ENCODE peak calls at places on chromosome 18, in four cellular contexts. One of them, this sample, is unnamed.

GRCh38 chr18:63131106-63131943 is 188.2 kb downstream of the BCL2 start:
- DNase-seq in IMR-90: peak; percentile 59
- DNase-seq in mesendoderm: peak; percentile 59
- DNase-seq in H1: no peak
- DNase-seq in this sample: peak; percentile 43

GRCh38 chr18:23270999-23271680 is 135.9 kb downstream of the CABLES1 start:
- DNase-seq in IMR-90: peak; percentile 18
- DNase-seq in mesendoderm: no peak
- DNase-seq in H1: no peak
- DNase-seq in this sample: no peak

GRCh38 chr18:57983965-57984364 is 60.1 kb upstream of the NEDD4L start:
- DNase-seq in IMR-90: no peak
- DNase-seq in mesendoderm: no peak
- DNase-seq in H1: no peak
- DNase-seq in this sample: no peak

GRCh38 chr18:78144669-78145068 is 834.9 kb upstream of the SALL3 start:
- DNase-seq in IMR-90: no peak
- DNase-seq in mesendoderm: no peak
- DNase-seq in H1: no peak
- DNase-seq in this sample: no peak

GRCh38 chr18:73478191-73478590 is 610.4 kb upstream of the NETO1 start:
- DNase-seq in IMR-90: no peak
- DNase-seq in mesendoderm: no peak
- DNase-seq in H1: no peak
- DNase-seq in this sample: no peak

GRCh38 chr18:9419956-9420631 is 55.2 kb upstream of the RALBP1 start:
- DNase-seq in IMR-90: peak; percentile 33
- DNase-seq in mesendoderm: no peak
- DNase-seq in H1: no peak
- DNase-seq in this sample: no peak

GRCh38 chr18:23334569-23334968 is 118.5 kb upstream of the RIOK3 start:
- DNase-seq in IMR-90: no peak
- DNase-seq in mesendoderm: no peak
- DNase-seq in H1: no peak
- DNase-seq in this sample: no peak

GRCh38 chr18:21267370-21267769 is 25.3 kb downstream of the GREB1L start:
- DNase-seq in IMR-90: no peak
- DNase-seq in mesendoderm: peak; percentile 69
- DNase-seq in H1: no peak
- DNase-seq in this sample: no peak

GRCh38 chr18:9701604-9702324 is 6.3 kb upstream of the RAB31 start:
- DNase-seq in IMR-90: no peak
- DNase-seq in mesendoderm: no peak
- DNase-seq in H1: no peak
- DNase-seq in this sample: no peak

GRCh38 chr18:73365018-73365417 is 497.2 kb upstream of the NETO1 start:
- DNase-seq in IMR-90: peak; percentile 95
- DNase-seq in mesendoderm: no peak
- DNase-seq in H1: no peak
- DNase-seq in this sample: no peak

GRCh38 chr18:41761329-41762028 is 193.6 kb upstream of the PIK3C3 start:
- DNase-seq in IMR-90: peak; percentile 84
- DNase-seq in mesendoderm: no peak
- DNase-seq in H1: no peak
- DNase-seq in this sample: no peak

GRCh38 chr18:3525870-3526420 is 76.0 kb downstream of the TGIF1 start:
- DNase-seq in IMR-90: no peak
- DNase-seq in mesendoderm: peak; percentile 48
- DNase-seq in H1: no peak
- DNase-seq in this sample: no peak

GRCh38 chr18:58977801-58978200 is 113.1 kb downstream of the ZNF532 start:
- DNase-seq in IMR-90: no peak
- DNase-seq in mesendoderm: no peak
- DNase-seq in H1: no peak
- DNase-seq in this sample: no peak

GRCh38 chr18:9517869-9518268 is 42.6 kb downstream of the RALBP1 start:
- DNase-seq in IMR-90: no peak
- DNase-seq in mesendoderm: no peak
- DNase-seq in H1: no peak
- DNase-seq in this sample: no peak

GRCh38 chr18:12048827-12049175 is 44.8 kb upstream of the ANKRD62 start:
- DNase-seq in IMR-90: peak; percentile 80
- DNase-seq in mesendoderm: no peak
- DNase-seq in H1: no peak
- DNase-seq in this sample: no peak

GRCh38 chr18:57657566-57657965 is 35.9 kb upstream of the NARS1 start:
- DNase-seq in IMR-90: no peak
- DNase-seq in mesendoderm: no peak
- DNase-seq in H1: no peak
- DNase-seq in this sample: no peak

GRCh38 chr18:13051159-13051558 is 60.0 kb downstream of the CEP192 start:
- DNase-seq in IMR-90: peak; percentile 28
- DNase-seq in mesendoderm: no peak
- DNase-seq in H1: no peak
- DNase-seq in this sample: no peak

GRCh38 chr18:3211236-3211992 is 8.4 kb downstream of the MYOM1 start:
- DNase-seq in IMR-90: peak; percentile 6
- DNase-seq in mesendoderm: no peak
- DNase-seq in H1: no peak
- DNase-seq in this sample: no peak

GRCh38 chr18:31247574-31248199 is 70.3 kb upstream of the DSG1 start:
- DNase-seq in IMR-90: peak; percentile 9
- DNase-seq in mesendoderm: no peak
- DNase-seq in H1: no peak
- DNase-seq in this sample: no peak

GRCh38 chr18:61822879-61823278 is 69.9 kb downstream of the RNF152 start:
- DNase-seq in IMR-90: no peak
- DNase-seq in mesendoderm: no peak
- DNase-seq in H1: no peak
- DNase-seq in this sample: no peak

GRCh38 chr18:59885579-59886163 is 14.1 kb upstream of the PMAIP1 start:
- DNase-seq in IMR-90: peak; percentile 92
- DNase-seq in mesendoderm: no peak
- DNase-seq in H1: no peak
- DNase-seq in this sample: no peak

GRCh38 chr18:10436160-10436559 is 18.3 kb upstream of the APCDD1 start:
- DNase-seq in IMR-90: no peak
- DNase-seq in mesendoderm: no peak
- DNase-seq in H1: no peak
- DNase-seq in this sample: no peak

GRCh38 chr18:65975536-65975935 is 224.7 kb downstream of the CDH7 start:
- DNase-seq in IMR-90: no peak
- DNase-seq in mesendoderm: no peak
- DNase-seq in H1: no peak
- DNase-seq in this sample: no peak

GRCh38 chr18:77366725-77367641 is 117.3 kb downstream of the GALR1 start:
- DNase-seq in IMR-90: no peak
- DNase-seq in mesendoderm: no peak
- DNase-seq in H1: no peak
- DNase-seq in this sample: no peak

GRCh38 chr18:44198296-44199284 is 482.1 kb upstream of the SETBP1 start:
- DNase-seq in IMR-90: no peak
- DNase-seq in mesendoderm: no peak
- DNase-seq in H1: no peak
- DNase-seq in this sample: no peak

DNA sequence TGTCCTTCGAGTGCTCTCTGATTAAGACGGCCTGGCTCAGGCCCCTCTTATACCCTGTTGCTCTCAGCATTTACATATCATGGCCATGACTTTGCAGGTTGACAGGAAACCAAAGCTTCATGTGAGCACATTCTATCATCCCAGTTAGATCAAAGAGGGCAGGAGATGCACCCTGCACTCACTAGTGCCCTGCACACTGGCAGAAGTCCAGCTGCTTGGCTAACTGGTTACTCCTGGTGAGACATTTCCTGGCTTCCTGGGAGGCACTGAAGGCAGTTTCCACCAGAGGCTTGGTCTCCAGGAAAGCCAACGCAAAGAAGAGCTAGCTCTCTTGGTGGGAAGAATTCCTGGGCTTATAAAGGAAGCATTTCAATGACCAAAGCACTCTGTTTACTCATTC is 66.3 kb downstream of the LIPG start:
- DNase-seq in IMR-90: no peak
- DNase-seq in mesendoderm: no peak
- DNase-seq in H1: no peak
- DNase-seq in this sample: no peak
- H2BK15ac ChIP-seq in IMR-90: no peak overlapping the region
- H2BK15ac ChIP-seq in mesendoderm: no peak overlapping the region
- H2BK15ac ChIP-seq in H1: no peak overlapping the region
- H2BK15ac ChIP-seq in this sample: no peak overlapping the region

DNA sequence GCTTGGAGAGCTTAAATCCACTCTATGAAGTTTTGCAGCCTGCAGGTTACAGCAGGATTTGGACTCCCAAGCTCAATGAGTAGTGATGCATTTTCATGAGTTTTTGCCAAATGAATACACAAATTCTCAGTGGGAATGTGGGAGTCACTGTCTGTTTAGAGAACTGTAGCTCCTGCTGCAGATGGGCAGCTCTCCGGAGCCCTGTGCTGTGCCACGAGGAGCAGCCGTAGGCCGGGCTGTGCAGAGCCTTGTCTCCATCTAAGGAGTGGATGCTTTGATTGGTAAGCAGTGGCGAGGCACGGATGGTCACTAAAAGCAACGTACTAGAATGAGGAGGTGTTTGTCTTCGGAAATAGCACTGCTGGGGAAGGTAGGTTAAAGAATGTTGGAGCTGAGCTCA is 96.0 kb upstream of the NFATC1 start:
- DNase-seq in IMR-90: no peak
- DNase-seq in mesendoderm: no peak
- DNase-seq in H1: no peak
- DNase-seq in this sample: no peak
- H4K5ac ChIP-seq in IMR-90: no peak overlapping the region
- H4K5ac ChIP-seq in mesendoderm: no peak overlapping the region
- H4K5ac ChIP-seq in H1: no peak overlapping the region
- H4K5ac ChIP-seq in this sample: no peak overlapping the region

DNA sequence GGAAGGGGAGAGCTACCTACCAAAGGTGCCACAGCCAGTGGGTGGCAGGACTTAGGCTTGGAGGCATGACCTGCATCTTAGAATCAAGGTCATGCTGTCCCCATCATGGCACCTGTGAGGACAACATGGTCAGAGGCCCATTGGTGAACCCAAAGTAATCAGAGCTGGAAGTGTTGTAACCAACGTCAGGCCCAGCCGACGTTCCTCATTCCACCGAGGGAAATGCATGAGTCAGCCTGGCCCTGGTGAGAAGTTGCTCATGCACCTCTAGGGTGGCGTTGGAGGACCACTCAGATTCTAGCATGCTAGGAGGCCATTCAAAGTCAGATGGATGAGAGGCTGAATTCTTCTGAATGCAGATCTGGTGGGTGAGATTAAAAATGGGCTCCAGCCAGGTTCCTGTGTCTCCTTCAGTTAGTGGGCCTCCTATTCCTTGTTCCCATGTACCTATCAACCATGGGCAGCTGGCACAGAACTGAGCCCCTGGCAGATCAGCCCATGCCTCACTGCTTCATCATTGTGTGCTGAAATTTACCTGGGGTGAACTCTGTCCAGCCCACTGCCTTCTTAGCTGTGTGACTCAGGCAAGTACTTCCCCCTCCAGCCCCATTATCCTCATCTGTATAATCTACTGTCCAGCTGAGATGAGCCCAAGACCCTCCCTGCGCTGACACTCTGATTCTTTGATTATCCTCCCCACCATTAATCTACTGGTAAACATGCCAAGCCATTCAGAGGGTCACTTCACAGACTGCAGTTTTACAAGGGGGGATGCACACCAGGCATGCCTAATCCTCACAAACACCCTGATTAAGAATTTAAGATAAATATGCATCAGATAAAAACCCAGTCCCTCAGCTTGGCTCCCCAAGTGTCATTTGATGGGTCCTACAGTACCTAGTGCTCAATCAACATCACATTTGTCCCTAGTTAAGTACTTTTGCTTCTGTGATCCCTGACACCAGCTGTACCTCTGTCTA is 14.0 kb downstream of the SLC14A2 start:
- DNase-seq in IMR-90: peak; percentile 38
- DNase-seq in mesendoderm: peak; percentile 88
- DNase-seq in H1: no peak
- DNase-seq in this sample: no peak
- H2BK15ac ChIP-seq in IMR-90: no peak overlapping the region
- H2BK15ac ChIP-seq in mesendoderm: no peak overlapping the region
- H2BK15ac ChIP-seq in H1: no peak overlapping the region
- H2BK15ac ChIP-seq in this sample: no peak overlapping the region

GRCh38 chr18:39911716-39912115 is 2043.3 kb upstream of the PIK3C3 start:
- DNase-seq in IMR-90: no peak
- DNase-seq in mesendoderm: no peak
- DNase-seq in H1: no peak
- DNase-seq in this sample: no peak

GRCh38 chr18:39909706-39910105 is 2045.3 kb upstream of the PIK3C3 start:
- DNase-seq in IMR-90: no peak
- DNase-seq in mesendoderm: no peak
- DNase-seq in H1: no peak
- DNase-seq in this sample: no peak

DNA sequence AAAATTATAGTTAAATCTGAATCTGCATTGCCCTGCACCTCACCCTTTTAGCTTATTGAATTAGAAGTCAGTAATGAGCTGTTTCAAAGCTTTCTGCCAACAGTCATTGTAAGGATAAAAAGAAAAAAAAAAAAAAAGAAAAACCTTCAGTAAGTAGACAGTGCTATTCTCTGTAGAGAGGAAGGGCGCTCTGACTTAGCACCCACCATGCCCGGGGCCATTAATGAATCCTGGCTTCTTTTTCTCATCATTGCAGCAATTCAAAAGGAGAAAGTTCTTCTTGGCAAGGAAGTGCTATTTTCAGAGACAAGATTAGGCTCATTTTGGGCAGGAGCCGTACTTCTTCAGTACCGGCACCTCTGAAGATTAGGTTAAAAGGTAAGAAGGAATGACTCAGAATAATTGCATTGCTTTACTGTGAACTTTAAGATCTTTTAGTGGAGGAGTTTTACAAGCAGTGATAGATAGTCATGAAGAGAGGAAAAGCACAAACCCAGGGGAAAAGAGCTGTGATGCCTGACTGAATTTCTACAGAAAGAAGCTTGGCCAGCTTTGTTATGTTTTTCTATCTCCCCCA is 2041.2 kb upstream of the PIK3C3 start:
- DNase-seq in IMR-90: no peak
- DNase-seq in mesendoderm: no peak
- DNase-seq in H1: no peak
- DNase-seq in this sample: no peak
- H4K5ac ChIP-seq in IMR-90: no peak overlapping the region
- H4K5ac ChIP-seq in mesendoderm: no peak overlapping the region
- H4K5ac ChIP-seq in H1: no peak overlapping the region
- H4K5ac ChIP-seq in this sample: no peak overlapping the region

DNA sequence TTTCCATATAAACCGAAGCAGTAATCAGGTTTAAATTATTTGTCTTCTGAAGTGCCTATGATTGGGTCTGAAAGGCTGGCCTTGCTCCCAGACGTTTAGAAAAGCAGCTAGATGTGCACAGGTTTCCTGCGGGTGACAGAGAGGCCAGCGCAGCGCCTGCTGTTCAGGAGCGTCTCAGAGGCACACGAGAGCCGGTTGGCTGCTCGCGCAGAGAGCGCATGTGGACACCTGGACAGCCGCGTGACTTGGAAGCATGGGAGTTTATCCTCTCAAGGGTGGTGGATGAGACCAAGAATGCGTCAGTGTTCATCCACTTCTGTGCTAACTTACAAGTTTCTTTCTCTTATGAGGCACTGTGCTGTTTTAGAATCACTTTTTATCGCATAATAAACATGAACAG is 303.7 kb downstream of the PTGR3 start:
- DNase-seq in IMR-90: no peak
- DNase-seq in mesendoderm: no peak
- DNase-seq in H1: no peak
- DNase-seq in this sample: no peak
- H2BK15ac ChIP-seq in IMR-90: peak overlapping the region; percentile 95
- H2BK15ac ChIP-seq in mesendoderm: no peak overlapping the region
- H2BK15ac ChIP-seq in H1: no peak overlapping the region
- H2BK15ac ChIP-seq in this sample: no peak overlapping the region